ENCODE peak calls at places on chromosomes 3 and 15, in seven cellular contexts. V is HCT116; K is esophagus squamous epithelium; N is AG04450; F is left ventricle myocardium inferior; X is mammary epithelial cell; S is CD8-positive, alpha-beta T cell. L is an unnamed sample.
A peak's percentile ranks its signal among the peaks of the same experiment; 100 is the strongest.

GRCh38 chr3:12750223-12750622 is 8.8 kb downstream of the TMEM40 start:
- DNase-seq in V (peak; percentile 47), K (no peak), N (peak; percentile 70), F (peak; percentile 55), X (peak; percentile 76), S (no peak), L (peak; percentile 45)

GRCh38 chr3:43161684-43162512 is 56.0 kb upstream of the POMGNT2 start:
- DNase-seq in V (no peak), K (no peak), N (peak; percentile 37), F (no peak), X (no peak), S (no peak), L (no peak)

GRCh38 chr3:194091141-194091540 is 44.8 kb upstream of the HES1 start:
- DNase-seq in V (no peak), K (no peak), N (no peak), F (no peak), X (peak; percentile 99), S (no peak), L (peak; percentile 60)

GRCh38 chr15:39310633-39311032 is 270.2 kb upstream of the THBS1 start:
- DNase-seq in V (no peak), K (no peak), N (no peak), F (no peak), X (peak; percentile 71), S (no peak), L (no peak)

GRCh38 chr15:92451225-92451825 is 57.6 kb downstream of the ST8SIA2 start:
- DNase-seq in V (no peak), K (no peak), N (peak; percentile 7), F (no peak), X (peak; percentile 86), S (no peak), L (no peak)

GRCh38 chr3:106609666-106610301 is 741.0 kb upstream of the CBLB start:
- DNase-seq in V (peak; percentile 62), K (no peak), N (peak; percentile 87), F (no peak), X (peak; percentile 62), S (peak; percentile 46), L (peak; percentile 69)

GRCh38 chr15:81843226-81843625 is 202.6 kb downstream of the MEX3B start:
- DNase-seq in V (no peak), K (no peak), N (no peak), F (no peak), X (no peak), S (no peak), L (no peak)

GRCh38 chr3:196274585-196274984 is 12.9 kb downstream of the PCYT1A start:
- DNase-seq in V (no peak), K (no peak), N (no peak), F (no peak), X (peak; percentile 46), S (peak; percentile 53), L (no peak)

GRCh38 chr3:117059054-117059989 is 349.7 kb downstream of the TUSC7 start:
- DNase-seq in V (peak; percentile 6), K (no peak), N (no peak), F (no peak), X (no peak), S (no peak), L (no peak)
- TF ChIP-seq CTCF in V (peak; percentile 13), K (no peak), N (peak; percentile 49), F (peak; percentile 57), X (peak; percentile 32), S (no peak), L (no peak)

DNA sequence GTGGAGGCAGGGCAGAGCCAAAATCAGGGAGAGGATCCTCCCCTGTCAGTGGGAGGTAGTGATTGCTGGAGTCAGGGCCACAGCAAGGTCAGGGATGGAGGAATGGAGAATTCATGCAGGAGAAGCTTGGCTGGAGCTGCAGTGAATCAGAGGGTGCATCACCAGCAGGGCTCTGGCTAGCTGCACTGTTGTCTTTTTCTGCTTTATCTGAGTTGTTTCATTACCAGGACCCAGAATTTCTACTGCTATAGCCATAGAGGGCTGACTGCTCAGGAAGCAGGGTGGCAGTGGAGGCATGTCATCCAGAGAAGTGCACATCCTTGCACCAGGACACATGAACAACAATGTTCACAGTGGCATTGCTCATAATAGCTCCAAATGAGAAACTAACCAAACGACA is 113.5 kb upstream of the GALNT15 start:
- DNase-seq in V (no peak), K (no peak), N (peak; percentile 84), F (no peak), X (peak; percentile 34), S (no peak), L (no peak)
- TF ChIP-seq CTCF in V (no peak), K (no peak), N (no peak), F (no peak), X (no peak), S (no peak), L (no peak)

GRCh38 chr3:101085752-101086151 is 92.5 kb upstream of the ABI3BP start:
- DNase-seq in V (no peak), K (no peak), N (no peak), F (no peak), X (no peak), S (no peak), L (no peak)

GRCh38 chr3:101095703-101096102 is 102.5 kb upstream of the ABI3BP start:
- DNase-seq in V (no peak), K (no peak), N (no peak), F (no peak), X (no peak), S (no peak), L (no peak)

GRCh38 chr3:101091489-101091888 is 98.3 kb upstream of the ABI3BP start:
- DNase-seq in V (peak; percentile 22), K (no peak), N (no peak), F (no peak), X (peak; percentile 77), S (no peak), L (no peak)
- TF ChIP-seq CTCF in V (no peak), K (no peak), N (no peak), F (no peak), X (peak; percentile 25), S (no peak), L (no peak)

GRCh38 chr3:46368569-46368968 is 2.2 kb upstream of the CCR5 start:
- DNase-seq in V (no peak), K (peak; percentile 31), N (no peak), F (peak; percentile 41), X (no peak), S (peak; percentile 77), L (peak; percentile 52)
- TF ChIP-seq CTCF in V (peak; percentile 36), K (peak; percentile 28), N (no peak), F (no peak), X (peak; percentile 3), S (peak; percentile 53), L (no peak)

DNA sequence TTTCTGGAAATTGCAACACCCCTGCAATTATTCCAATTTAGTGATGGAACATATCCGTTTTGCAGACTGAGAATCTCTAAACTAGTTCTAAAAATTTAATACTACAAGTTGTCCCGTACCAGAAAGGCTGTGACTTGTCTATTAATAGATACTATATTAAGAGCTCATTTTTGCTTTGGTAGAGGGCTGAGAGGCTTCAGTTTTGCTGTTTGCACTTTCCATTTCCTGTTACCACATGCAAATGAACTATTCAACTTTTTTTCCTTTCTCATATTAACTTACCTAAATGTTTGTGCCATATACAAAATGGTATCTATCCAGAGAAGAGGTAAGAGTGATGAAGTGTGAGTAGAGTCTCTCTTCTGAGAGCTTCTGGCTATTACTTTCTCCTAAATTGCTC is 101.5 kb upstream of the CRBN start:
- DNase-seq in V (no peak), K (no peak), N (no peak), F (no peak), X (no peak), S (no peak), L (no peak)
- TF ChIP-seq CTCF in V (no peak), K (no peak), N (no peak), F (no peak), X (no peak), S (no peak), L (no peak)

GRCh38 chr3:119636891-119637611 is 23.3 kb downstream of the POPDC2 start:
- DNase-seq in V (no peak), K (no peak), N (no peak), F (no peak), X (no peak), S (no peak), L (no peak)

GRCh38 chr3:119632829-119633228 is 27.6 kb downstream of the POPDC2 start:
- DNase-seq in V (no peak), K (no peak), N (no peak), F (no peak), X (no peak), S (no peak), L (no peak)

GRCh38 chr3:119637679-119638525 is 22.5 kb downstream of the POPDC2 start:
- DNase-seq in V (no peak), K (no peak), N (peak; percentile 44), F (no peak), X (peak; percentile 87), S (no peak), L (no peak)

GRCh38 chr3:119636194-119636593 is 24.2 kb downstream of the POPDC2 start:
- DNase-seq in V (no peak), K (no peak), N (no peak), F (no peak), X (peak; percentile 57), S (no peak), L (no peak)

GRCh38 chr3:119635719-119636118 is 24.7 kb downstream of the POPDC2 start:
- DNase-seq in V (no peak), K (no peak), N (no peak), F (peak; percentile 31), X (no peak), S (no peak), L (no peak)
- TF ChIP-seq CTCF in V (no peak), K (no peak), N (no peak), F (no peak), X (no peak), S (no peak), L (no peak)

DNA sequence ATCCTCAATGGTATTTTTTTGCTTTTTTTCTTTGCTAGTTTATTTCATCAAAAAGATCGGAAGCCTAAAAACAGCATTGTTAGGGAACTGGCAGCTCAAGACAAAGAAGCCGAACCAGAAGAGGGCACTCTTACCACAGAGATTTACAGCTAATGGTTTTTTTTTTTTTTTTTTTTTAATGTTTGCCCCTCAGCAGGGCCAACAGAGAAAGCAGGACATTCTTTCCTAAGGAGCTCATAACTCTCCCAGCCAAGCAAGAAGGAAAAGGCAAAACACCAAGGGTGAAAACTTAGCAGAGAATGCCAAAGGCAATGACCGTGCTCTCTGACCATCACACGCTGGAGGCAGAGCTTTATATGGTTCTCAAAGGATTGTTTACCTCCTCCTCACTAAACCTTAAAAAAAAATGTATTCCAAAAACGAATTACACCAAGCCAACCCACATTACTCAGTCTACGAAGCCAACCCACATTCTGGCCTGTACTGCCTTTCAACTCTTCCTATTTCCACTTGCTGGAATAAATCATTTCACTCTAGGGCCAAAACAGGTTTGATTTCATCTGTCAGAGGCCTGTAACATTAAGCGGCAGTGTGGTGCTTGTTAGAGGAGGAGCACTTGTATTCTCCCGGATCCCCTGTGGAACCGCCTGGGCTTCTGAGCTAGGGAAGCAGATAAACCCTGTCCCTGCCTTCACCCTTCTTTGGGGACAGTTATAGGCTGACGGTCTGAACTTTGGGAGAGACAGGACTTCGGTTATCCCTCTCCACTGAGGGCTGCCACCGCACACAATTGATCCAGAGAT is 35.6 kb upstream of the GYG1 start:
- DNase-seq in V (peak; percentile 48), K (no peak), N (peak; percentile 87), F (no peak), X (peak; percentile 48), S (no peak), L (peak; percentile 74)
- TF ChIP-seq CTCF in V (peak; percentile 44), K (no peak), N (peak; percentile 78), F (peak; percentile 71), X (peak; percentile 52), S (peak; percentile 48), L (peak; percentile 68)